ENCODE peak calls at places on chromosomes 12 and 14, in ten cellular contexts. L is cardiac fibroblast, S is activated B cell treated with CpG ODN at 0.5 μM for 24 hours, M is pancreas, G is AG10803, F is WTC11, R is cardiac muscle cell, J is heart right ventricle, Q is HepG2, V is astrocyte of the spinal cord. N is an unnamed sample.

GRCh38 chr14:68619805-68620574 is 172.9 kb downstream of the ZFP36L1 start:
- DNase-seq in S (no peak), Q (peak; percentile 71), F (no peak), J (peak; percentile 78), V (no peak), L (peak; percentile 58), R (peak; percentile 39), M (no peak), G (no peak), N (no peak)

GRCh38 chr14:95313246-95313645 is 6.5 kb downstream of the CLMN start:
- DNase-seq in J (no peak), M (no peak), Q (no peak), S (no peak), F (no peak), G (no peak), V (no peak), R (no peak), L (no peak), N (no peak)

GRCh38 chr12:82620917-82621316 is 65.8 kb upstream of the TMTC2 start:
- DNase-seq in L (no peak), Q (no peak), S (no peak), F (no peak), G (no peak), J (no peak), M (no peak), R (no peak), V (no peak), N (no peak)

GRCh38 chr14:81323621-81324400 is 76.3 kb downstream of the STON2 start:
- DNase-seq in J (no peak), S (no peak), R (no peak), V (peak; percentile 23), L (no peak), M (no peak), G (no peak), Q (no peak), F (peak; percentile 53), N (no peak)

GRCh38 chr12:88035907-88036289 is 6.7 kb upstream of the C12orf50 start:
- DNase-seq in J (no peak), G (no peak), L (no peak), M (no peak), R (no peak), V (no peak), F (no peak), S (no peak), Q (no peak), N (no peak)

GRCh38 chr14:98956181-98956580 is 315.8 kb downstream of the BCL11B start:
- DNase-seq in J (no peak), M (no peak), S (no peak), Q (no peak), G (no peak), V (no peak), R (no peak), L (no peak), F (no peak), N (no peak)

GRCh38 chr12:122668268-122668667 is 34.9 kb downstream of the HCAR2 start:
- DNase-seq in F (no peak), J (no peak), V (no peak), R (no peak), S (no peak), Q (no peak), L (no peak), M (no peak), G (no peak), N (no peak)

GRCh38 chr12:130715150-130715995 is 726 bp downstream of the RIMBP2 start:
- DNase-seq in F (no peak), J (no peak), M (no peak), Q (no peak), R (no peak), G (no peak), L (no peak), V (no peak), S (no peak), N (no peak)

GRCh38 chr12:47236109-47236714 is 156.5 kb upstream of the AMIGO2 start:
- DNase-seq in M (no peak), L (peak; percentile 91), R (peak; percentile 91), V (peak; percentile 85), Q (no peak), G (peak; percentile 89), J (no peak), S (no peak), F (no peak), N (no peak)

GRCh38 chr12:92144631-92145480 is 790 bp downstream of the BTG1 start:
- DNase-seq in F (peak; percentile 29), G (peak; percentile 55), R (peak; percentile 51), M (peak; percentile 68), S (no peak), J (peak; percentile 57), V (peak; percentile 59), Q (peak; percentile 27), L (peak; percentile 71), N (peak; percentile 69)

GRCh38 chr14:51342226-51342625 is 102.2 kb downstream of the TMX1 start:
- DNase-seq in M (no peak), R (no peak), G (no peak), F (no peak), Q (peak; percentile 7), L (peak; percentile 63), V (peak; percentile 49), S (no peak), J (no peak), N (no peak)

GRCh38 chr14:85131523-85131922 is 398.4 kb upstream of the FLRT2 start:
- DNase-seq in S (no peak), J (no peak), Q (no peak), V (no peak), R (no peak), F (peak; percentile 58), G (no peak), L (no peak), M (peak; percentile 68), N (no peak)
- TF ChIP-seq CTCF in S (no peak), J (no peak), Q (no peak), V (no peak), R (no peak), F (peak; percentile 27), G (no peak), L (no peak), M (peak; percentile 15), N (no peak)

GRCh38 chr12:107017042-107017441 is 30.1 kb upstream of the MTERF2 start:
- DNase-seq in F (no peak), S (no peak), G (no peak), J (no peak), V (no peak), R (no peak), Q (no peak), L (no peak), M (no peak), N (no peak)

GRCh38 chr12:107012736-107013425 is 25.9 kb upstream of the MTERF2 start:
- DNase-seq in L (no peak), M (no peak), S (no peak), Q (no peak), V (no peak), R (no peak), G (no peak), J (no peak), F (no peak), N (no peak)

GRCh38 chr12:107011519-107011918 is 24.6 kb upstream of the MTERF2 start:
- DNase-seq in M (no peak), G (no peak), Q (no peak), R (no peak), S (no peak), F (no peak), J (no peak), L (no peak), V (no peak), N (no peak)

GRCh38 chr12:107019546-107019945 is 32.6 kb upstream of the MTERF2 start:
- DNase-seq in R (no peak), S (no peak), V (no peak), M (no peak), F (no peak), G (no peak), Q (no peak), L (no peak), J (no peak), N (no peak)

DNA sequence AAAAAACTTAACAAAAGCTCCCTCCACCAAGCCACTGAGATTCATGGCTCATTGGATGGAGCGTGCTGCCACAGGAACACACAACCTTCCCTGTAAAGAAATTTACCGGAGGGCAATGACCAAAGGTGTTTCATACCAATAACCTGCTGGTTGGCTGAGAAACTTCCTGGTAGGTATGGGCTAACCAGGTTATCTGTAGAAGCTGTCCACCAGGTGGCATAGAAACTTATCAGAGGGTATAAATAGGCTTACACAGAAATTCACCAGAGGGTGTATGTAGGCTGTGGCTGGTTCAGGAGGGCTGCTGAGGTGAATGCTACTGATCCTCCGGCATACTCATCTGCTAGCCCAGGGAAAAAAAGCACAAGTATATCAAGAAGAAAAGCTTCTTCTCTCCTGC is 27.1 kb upstream of the MTERF2 start:
- DNase-seq in J (no peak), L (no peak), F (no peak), M (peak; percentile 70), V (no peak), G (no peak), R (no peak), Q (peak; percentile 40), S (no peak), N (no peak)
- TF ChIP-seq CTCF in J (no peak), L (no peak), F (no peak), M (peak; percentile 37), V (peak; percentile 8), G (no peak), R (peak; percentile 6), Q (peak; percentile 37), S (no peak), N (no peak)

DNA sequence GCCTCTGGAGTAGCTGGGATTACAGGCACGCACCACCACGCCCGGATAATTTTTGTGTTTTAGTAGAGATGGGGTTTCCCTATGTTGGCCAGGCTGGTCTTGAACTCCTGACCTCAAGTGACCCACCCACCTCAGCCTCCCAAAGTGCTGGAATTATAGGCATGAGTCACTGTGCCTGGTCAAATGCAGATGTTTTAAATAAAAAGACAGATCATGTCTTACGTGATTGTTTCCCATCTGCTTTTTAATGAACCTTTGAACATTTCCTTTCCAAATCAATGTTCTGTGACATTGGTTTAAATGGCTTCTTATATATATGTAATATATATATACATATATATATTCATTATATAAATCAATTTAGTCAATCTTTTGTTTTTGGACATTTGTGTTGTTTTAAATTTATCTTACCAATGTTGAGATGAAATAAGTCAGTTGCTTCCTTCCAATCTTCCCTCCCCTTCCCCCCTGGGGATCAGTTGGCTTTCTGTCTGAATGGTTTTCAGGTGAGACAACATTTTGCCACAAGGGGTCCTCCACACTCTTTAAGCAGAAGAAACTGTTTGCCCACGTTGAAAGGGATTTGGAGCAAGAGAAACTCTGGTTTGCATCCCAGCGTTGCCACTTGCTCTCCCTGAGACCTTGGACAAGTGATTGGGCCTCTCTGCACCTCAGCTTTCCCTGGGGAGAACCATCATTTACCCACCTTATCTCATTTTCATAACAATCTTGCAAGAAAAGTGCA is 47.6 kb upstream of the RBM19 start:
- DNase-seq in V (peak; percentile 4), G (peak; percentile 54), R (peak; percentile 39), Q (peak; percentile 39), L (peak; percentile 38), S (no peak), J (peak; percentile 6), M (no peak), F (peak; percentile 52), N (no peak)
- TF ChIP-seq CTCF in V (peak; percentile 26), G (peak; percentile 64), R (peak; percentile 27), Q (peak; percentile 65), L (peak; percentile 24), S (no peak), J (no peak), M (no peak), F (no peak), N (no peak)

DNA sequence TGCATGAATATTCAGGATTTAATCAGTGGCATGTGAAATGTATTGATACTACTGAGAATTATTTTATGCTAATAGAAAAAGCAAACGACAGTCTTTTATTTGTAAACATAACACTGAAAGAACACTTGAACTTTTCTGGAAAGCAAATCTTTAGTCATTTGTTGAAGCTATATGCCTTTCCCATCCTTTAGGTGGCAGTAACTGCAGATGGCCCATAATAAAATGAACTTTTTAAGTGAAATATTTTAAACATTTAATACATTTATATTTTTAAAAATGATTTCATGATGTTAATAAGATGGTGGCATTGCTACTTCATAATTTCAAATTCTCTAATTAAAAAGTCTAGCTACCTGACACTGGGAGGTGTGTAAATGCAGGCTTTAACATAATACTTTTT is 13.9 kb upstream of the KRR1 start:
- DNase-seq in M (no peak), R (no peak), Q (no peak), L (no peak), F (no peak), V (no peak), J (no peak), S (no peak), G (no peak), N (no peak)
- TF ChIP-seq CTCF in M (no peak), R (peak; percentile 40), Q (no peak), L (peak; percentile 52), F (no peak), V (peak; percentile 71), J (no peak), S (no peak), G (peak; percentile 57), N (no peak)